ENCODE peak calls at places on chromosomes 6 and 20, in eight cellular contexts. X is OCI-LY7, L is brain microvascular endothelial cell, R is uterus, I is transverse colon, Y is left ventricle myocardium inferior, B is lower lobe of right lung, A is adrenal gland. V is an unnamed sample.

GRCh38 chr6:121959501-121959900 is 440.0 kb upstream of the HSF2 start:
- DNase-seq in X (no peak), L (no peak), R (no peak), I (no peak), Y (no peak), B (no peak), A (no peak), V (no peak)

GRCh38 chr20:50680106-50680960 is 11.0 kb downstream of the RIPOR3 start:
- DNase-seq in X (no peak), L (no peak), R (peak; percentile 71), I (peak; percentile 20), Y (no peak), B (no peak), A (no peak), V (peak; percentile 61)

GRCh38 chr20:17021481-17021880 is 205.4 kb upstream of the PCSK2 start:
- DNase-seq in X (no peak), L (no peak), R (no peak), I (no peak), Y (no peak), B (no peak), A (no peak), V (no peak)

GRCh38 chr6:84269947-84270733 is 42.7 kb upstream of the CEP162 start:
- DNase-seq in X (no peak), L (peak; percentile 31), R (no peak), I (no peak), Y (no peak), B (no peak), A (no peak), V (no peak)

GRCh38 chr6:6821639-6822261 is 233.2 kb downstream of the LY86 start:
- DNase-seq in X (no peak), L (no peak), R (no peak), I (no peak), Y (no peak), B (no peak), A (no peak), V (no peak)

GRCh38 chr6:141635621-141636020 is 497.1 kb upstream of the GJE1 start:
- DNase-seq in X (no peak), L (no peak), R (no peak), I (no peak), Y (no peak), B (no peak), A (no peak), V (no peak)

GRCh38 chr20:16713056-16713455 is 16.8 kb upstream of the SNRPB2 start:
- DNase-seq in X (no peak), L (no peak), R (no peak), I (no peak), Y (no peak), B (no peak), A (no peak), V (peak; percentile 55)

GRCh38 chr6:16319813-16320532 is 81.6 kb downstream of the GMPR start:
- DNase-seq in X (no peak), L (peak; percentile 96), R (peak; percentile 60), I (peak; percentile 41), Y (peak; percentile 73), B (no peak), A (peak; percentile 95), V (peak; percentile 80)

DNA sequence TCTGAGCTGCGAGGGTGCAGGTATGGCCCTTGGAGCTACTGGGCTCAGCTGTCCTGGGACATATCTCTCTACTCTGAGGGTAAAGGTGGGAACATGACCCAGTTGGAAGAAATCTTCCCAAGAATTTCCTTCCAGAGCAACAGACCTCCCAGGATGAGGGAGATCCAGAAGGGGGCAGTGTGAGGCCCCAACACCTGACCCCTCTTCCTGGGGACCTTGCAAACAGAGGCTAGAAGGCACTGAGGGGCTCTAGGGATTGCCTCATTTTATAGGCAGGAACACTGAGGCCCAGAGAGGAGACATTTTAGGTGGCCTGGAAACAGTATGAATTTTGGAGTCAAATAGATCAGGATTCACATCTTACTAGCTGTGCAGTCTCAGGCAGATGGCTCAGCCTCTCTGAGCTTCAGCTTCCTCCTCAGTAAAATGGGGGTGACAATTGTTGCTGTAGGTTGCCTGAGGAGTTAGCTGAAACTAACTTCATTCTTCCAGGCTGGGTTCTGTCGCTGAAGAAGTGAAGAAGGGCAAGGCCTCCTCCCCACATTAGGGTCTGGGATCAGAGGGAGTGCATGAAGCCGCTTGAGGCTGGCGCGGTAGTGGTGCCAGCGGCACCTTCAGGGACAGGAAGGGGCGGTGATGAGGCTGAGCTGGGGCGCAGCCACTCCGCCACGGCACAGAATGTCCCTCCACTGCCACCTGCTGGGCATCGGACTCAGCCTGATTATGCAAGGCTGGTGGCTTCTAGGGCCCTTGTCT is 11.4 kb downstream of the KCNK17 start:
- DNase-seq in X (peak; percentile 71), L (peak; percentile 59), R (peak; percentile 49), I (peak; percentile 91), Y (peak; percentile 79), B (peak; percentile 90), A (peak; percentile 93), V (peak; percentile 82)
- H3K4me3 ChIP-seq in X (no peak overlapping the region), L (no peak overlapping the region), R (no peak overlapping the region), I (no peak overlapping the region), Y (peak overlapping the region; percentile 21), B (no peak overlapping the region), A (no peak overlapping the region), V (no peak overlapping the region)

DNA sequence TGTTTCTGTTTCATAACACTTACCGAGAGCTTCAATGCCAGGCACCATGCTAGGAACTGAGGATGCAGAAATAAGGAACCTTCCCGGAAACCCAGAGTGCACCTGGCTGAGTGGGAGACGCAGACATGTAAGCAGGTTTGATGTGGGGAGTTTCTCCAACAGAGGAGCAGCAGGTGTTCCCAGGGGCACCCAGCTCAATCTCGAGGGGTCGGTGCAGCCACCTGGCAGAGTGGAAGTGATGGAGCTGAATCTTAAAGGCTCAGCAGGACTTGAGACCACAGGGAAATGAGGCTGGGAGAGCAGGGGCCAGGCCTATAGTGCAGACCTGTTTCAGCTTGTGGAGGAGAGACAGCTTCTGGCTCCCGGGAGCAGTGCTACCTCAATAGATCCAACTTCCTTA is 27.9 kb upstream of the SRC start:
- DNase-seq in X (no peak), L (no peak), R (no peak), I (no peak), Y (no peak), B (no peak), A (no peak), V (no peak)
- H3K27ac ChIP-seq in X (no peak overlapping the region), L (no peak overlapping the region), R (peak overlapping the region; percentile 97), I (peak overlapping the region; percentile 4), Y (no peak overlapping the region), B (no peak overlapping the region), A (no peak overlapping the region), V (no peak overlapping the region)

GRCh38 chr6:24949020-24949569 is 13.3 kb upstream of the RIPOR2 start:
- DNase-seq in X (peak; percentile 71), L (no peak), R (no peak), I (peak; percentile 23), Y (no peak), B (no peak), A (no peak), V (no peak)
- H3K4me3 ChIP-seq in X (peak overlapping the region; percentile 24), L (no peak overlapping the region), R (no peak overlapping the region), I (no peak overlapping the region), Y (no peak overlapping the region), B (no peak overlapping the region), A (no peak overlapping the region), V (no peak overlapping the region)

DNA sequence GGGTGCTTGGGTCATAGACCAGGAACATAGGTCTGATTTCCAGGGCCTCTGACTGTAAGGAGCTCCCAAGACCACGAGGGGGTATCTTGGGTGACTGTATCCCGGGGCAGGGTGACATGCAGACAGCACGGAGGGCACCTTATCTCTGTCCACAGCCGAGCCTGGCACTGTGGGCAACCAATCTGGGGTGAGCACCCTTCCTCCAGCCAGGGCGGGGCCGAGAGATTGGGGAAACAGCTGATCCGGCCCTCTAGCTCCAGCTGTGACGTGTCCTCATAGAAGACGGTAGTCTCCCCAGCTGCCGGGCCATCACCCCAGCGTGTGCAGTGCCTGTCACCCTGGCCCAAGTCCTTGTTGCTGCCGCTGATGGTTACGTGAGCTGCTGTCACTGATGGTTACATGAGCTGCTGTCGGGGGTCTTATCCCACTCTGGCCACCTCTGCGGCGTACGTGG is 139.6 kb upstream of the RNF24 start:
- DNase-seq in X (no peak), L (no peak), R (no peak), I (peak; percentile 52), Y (no peak), B (peak; percentile 54), A (no peak), V (no peak)
- H3K27ac ChIP-seq in X (no peak overlapping the region), L (no peak overlapping the region), R (no peak overlapping the region), I (no peak overlapping the region), Y (no peak overlapping the region), B (no peak overlapping the region), A (no peak overlapping the region), V (no peak overlapping the region)

GRCh38 chr20:25533920-25534700 is 51.2 kb downstream of the NINL start:
- DNase-seq in X (no peak), L (no peak), R (no peak), I (no peak), Y (no peak), B (no peak), A (no peak), V (no peak)
- H3K4me3 ChIP-seq in X (no peak overlapping the region), L (no peak overlapping the region), R (no peak overlapping the region), I (no peak overlapping the region), Y (peak overlapping the region; percentile 9), B (no peak overlapping the region), A (no peak overlapping the region), V (no peak overlapping the region)

GRCh38 chr6:166533205-166533824 is 53.2 kb downstream of the RAMACL start:
- DNase-seq in X (no peak), L (no peak), R (no peak), I (no peak), Y (no peak), B (no peak), A (peak; percentile 30), V (no peak)

GRCh38 chr6:166538297-166539010 is 48.0 kb downstream of the RAMACL start:
- DNase-seq in X (no peak), L (no peak), R (no peak), I (no peak), Y (no peak), B (no peak), A (no peak), V (no peak)

GRCh38 chr6:166532302-166532701 is 54.2 kb downstream of the RAMACL start:
- DNase-seq in X (no peak), L (no peak), R (no peak), I (no peak), Y (no peak), B (no peak), A (no peak), V (no peak)

GRCh38 chr6:166530211-166531045 is 56.0 kb downstream of the RAMACL start:
- DNase-seq in X (no peak), L (peak; percentile 31), R (no peak), I (no peak), Y (no peak), B (no peak), A (no peak), V (no peak)

GRCh38 chr6:166534658-166535406 is 51.6 kb downstream of the RAMACL start:
- DNase-seq in X (no peak), L (no peak), R (no peak), I (no peak), Y (no peak), B (no peak), A (no peak), V (no peak)
- H3K27ac ChIP-seq in X (no peak overlapping the region), L (no peak overlapping the region), R (no peak overlapping the region), I (no peak overlapping the region), Y (no peak overlapping the region), B (no peak overlapping the region), A (no peak overlapping the region), V (no peak overlapping the region)